ENCODE peak calls at places on chromosomes 7 and 10, in eight cellular contexts. One of them, this sample, is unnamed.

GRCh38 chr10:93816123-93816747 is 58.5 kb downstream of the LGI1 start:
- DNase-seq in psoas muscle: peak
- DNase-seq in GM12865: peak
- DNase-seq in cardiac muscle cell: peak
- DNase-seq in HepG2: peak
- DNase-seq in progenitor cell of endocrine pancreas: peak
- DNase-seq in HFF-Myc: no peak
- DNase-seq in mammary epithelial cell: peak
- DNase-seq in this sample: peak

GRCh38 chr7:71193099-71193810 is 61.3 kb downstream of the GALNT17 start:
- DNase-seq in cardiac muscle cell: no peak
- DNase-seq in progenitor cell of endocrine pancreas: no peak
- DNase-seq in mammary epithelial cell: no peak
- DNase-seq in psoas muscle: no peak
- DNase-seq in GM12865: no peak
- DNase-seq in HepG2: no peak
- DNase-seq in HFF-Myc: no peak
- DNase-seq in this sample: no peak

GRCh38 chr7:129538790-129539189 is 36.5 kb downstream of the SMKR1 start:
- DNase-seq in HepG2: no peak
- DNase-seq in GM12865: no peak
- DNase-seq in progenitor cell of endocrine pancreas: no peak
- DNase-seq in HFF-Myc: no peak
- DNase-seq in cardiac muscle cell: no peak
- DNase-seq in psoas muscle: no peak
- DNase-seq in mammary epithelial cell: no peak
- DNase-seq in this sample: no peak

GRCh38 chr10:77619964-77620703 is 17.5 kb downstream of the KCNMA1 start:
- DNase-seq in GM12865: no peak
- DNase-seq in progenitor cell of endocrine pancreas: no peak
- DNase-seq in mammary epithelial cell: no peak
- DNase-seq in HepG2: no peak
- DNase-seq in cardiac muscle cell: no peak
- DNase-seq in HFF-Myc: no peak
- DNase-seq in psoas muscle: no peak
- DNase-seq in this sample: no peak

GRCh38 chr10:20105931-20106330 is 289.7 kb downstream of the PLXDC2 start:
- DNase-seq in progenitor cell of endocrine pancreas: no peak
- DNase-seq in GM12865: no peak
- DNase-seq in HFF-Myc: no peak
- DNase-seq in mammary epithelial cell: no peak
- DNase-seq in cardiac muscle cell: peak
- DNase-seq in psoas muscle: no peak
- DNase-seq in HepG2: no peak
- DNase-seq in this sample: no peak

GRCh38 chr7:123867220-123867619 is 22.3 kb downstream of the HYAL4 start:
- DNase-seq in HFF-Myc: no peak
- DNase-seq in GM12865: no peak
- DNase-seq in cardiac muscle cell: peak
- DNase-seq in mammary epithelial cell: no peak
- DNase-seq in psoas muscle: no peak
- DNase-seq in progenitor cell of endocrine pancreas: no peak
- DNase-seq in HepG2: no peak
- DNase-seq in this sample: no peak

GRCh38 chr10:84138478-84139125 is 707 bp upstream of the GHITM start:
- DNase-seq in cardiac muscle cell: no peak
- DNase-seq in psoas muscle: no peak
- DNase-seq in HFF-Myc: no peak
- DNase-seq in mammary epithelial cell: no peak
- DNase-seq in progenitor cell of endocrine pancreas: no peak
- DNase-seq in HepG2: no peak
- DNase-seq in GM12865: no peak
- DNase-seq in this sample: peak

GRCh38 chr10:61325183-61325582 is 128.0 kb downstream of the TMEM26 start:
- DNase-seq in HFF-Myc: no peak
- DNase-seq in mammary epithelial cell: no peak
- DNase-seq in HepG2: no peak
- DNase-seq in psoas muscle: no peak
- DNase-seq in GM12865: no peak
- DNase-seq in progenitor cell of endocrine pancreas: no peak
- DNase-seq in cardiac muscle cell: peak
- DNase-seq in this sample: no peak

GRCh38 chr10:68647928-68648327 is 73.1 kb upstream of the CCAR1 start:
- DNase-seq in HFF-Myc: peak
- DNase-seq in mammary epithelial cell: peak
- DNase-seq in cardiac muscle cell: peak
- DNase-seq in progenitor cell of endocrine pancreas: no peak
- DNase-seq in GM12865: no peak
- DNase-seq in HepG2: peak
- DNase-seq in psoas muscle: no peak
- DNase-seq in this sample: no peak

GRCh38 chr10:14302035-14302434 is 28.7 kb downstream of the FRMD4A start:
- DNase-seq in GM12865: no peak
- DNase-seq in progenitor cell of endocrine pancreas: no peak
- DNase-seq in HFF-Myc: no peak
- DNase-seq in cardiac muscle cell: peak
- DNase-seq in HepG2: no peak
- DNase-seq in psoas muscle: no peak
- DNase-seq in mammary epithelial cell: peak
- DNase-seq in this sample: no peak

GRCh38 chr7:5282464-5283316 is at the start of gene SLC29A4:
- DNase-seq in HepG2: no peak
- DNase-seq in cardiac muscle cell: peak
- DNase-seq in psoas muscle: peak
- DNase-seq in mammary epithelial cell: no peak
- DNase-seq in GM12865: peak
- DNase-seq in HFF-Myc: no peak
- DNase-seq in progenitor cell of endocrine pancreas: no peak
- DNase-seq in this sample: peak

GRCh38 chr10:77131214-77131613 is 506.4 kb downstream of the KCNMA1 start:
- DNase-seq in GM12865: no peak
- DNase-seq in HepG2: no peak
- DNase-seq in psoas muscle: no peak
- DNase-seq in progenitor cell of endocrine pancreas: no peak
- DNase-seq in HFF-Myc: no peak
- DNase-seq in mammary epithelial cell: peak
- DNase-seq in cardiac muscle cell: no peak
- DNase-seq in this sample: no peak

GRCh38 chr7:117012284-117013174 is 59.2 kb downstream of the ST7 start:
- DNase-seq in psoas muscle: no peak
- DNase-seq in mammary epithelial cell: peak
- DNase-seq in HFF-Myc: no peak
- DNase-seq in progenitor cell of endocrine pancreas: no peak
- DNase-seq in cardiac muscle cell: peak
- DNase-seq in HepG2: peak
- DNase-seq in GM12865: peak
- DNase-seq in this sample: no peak

GRCh38 chr7:27210441-27211083 is 10.7 kb upstream of the HOXA13 start:
- DNase-seq in HFF-Myc: no peak
- DNase-seq in cardiac muscle cell: peak
- DNase-seq in mammary epithelial cell: peak
- DNase-seq in psoas muscle: no peak
- DNase-seq in progenitor cell of endocrine pancreas: no peak
- DNase-seq in HepG2: no peak
- DNase-seq in GM12865: peak
- DNase-seq in this sample: peak

GRCh38 chr10:102808380-102808779 is 28.8 kb downstream of the CYP17A1 start:
- DNase-seq in HepG2: no peak
- DNase-seq in cardiac muscle cell: no peak
- DNase-seq in progenitor cell of endocrine pancreas: no peak
- DNase-seq in GM12865: no peak
- DNase-seq in psoas muscle: no peak
- DNase-seq in HFF-Myc: no peak
- DNase-seq in mammary epithelial cell: no peak
- DNase-seq in this sample: no peak

GRCh38 chr7:142880886-142881505 is 4.5 kb downstream of the TRPV6 start:
- DNase-seq in mammary epithelial cell: no peak
- DNase-seq in cardiac muscle cell: peak
- DNase-seq in HepG2: peak
- DNase-seq in HFF-Myc: no peak
- DNase-seq in GM12865: peak
- DNase-seq in progenitor cell of endocrine pancreas: peak
- DNase-seq in psoas muscle: no peak
- DNase-seq in this sample: peak

GRCh38 chr10:24957624-24958435 is 5.4 kb upstream of the PRTFDC1 start:
- DNase-seq in mammary epithelial cell: peak
- DNase-seq in HepG2: no peak
- DNase-seq in GM12865: no peak
- DNase-seq in progenitor cell of endocrine pancreas: no peak
- DNase-seq in psoas muscle: no peak
- DNase-seq in HFF-Myc: peak
- DNase-seq in cardiac muscle cell: peak
- DNase-seq in this sample: no peak

GRCh38 chr7:92622680-92623079 is 32.5 kb upstream of the FAM133B start:
- DNase-seq in HepG2: no peak
- DNase-seq in cardiac muscle cell: no peak
- DNase-seq in psoas muscle: no peak
- DNase-seq in HFF-Myc: no peak
- DNase-seq in progenitor cell of endocrine pancreas: no peak
- DNase-seq in mammary epithelial cell: no peak
- DNase-seq in GM12865: no peak
- DNase-seq in this sample: no peak

GRCh38 chr10:1454964-1455363 is 282.4 kb downstream of the ADARB2 start:
- DNase-seq in HepG2: no peak
- DNase-seq in HFF-Myc: no peak
- DNase-seq in mammary epithelial cell: no peak
- DNase-seq in cardiac muscle cell: no peak
- DNase-seq in psoas muscle: no peak
- DNase-seq in progenitor cell of endocrine pancreas: no peak
- DNase-seq in GM12865: no peak
- DNase-seq in this sample: no peak

DNA sequence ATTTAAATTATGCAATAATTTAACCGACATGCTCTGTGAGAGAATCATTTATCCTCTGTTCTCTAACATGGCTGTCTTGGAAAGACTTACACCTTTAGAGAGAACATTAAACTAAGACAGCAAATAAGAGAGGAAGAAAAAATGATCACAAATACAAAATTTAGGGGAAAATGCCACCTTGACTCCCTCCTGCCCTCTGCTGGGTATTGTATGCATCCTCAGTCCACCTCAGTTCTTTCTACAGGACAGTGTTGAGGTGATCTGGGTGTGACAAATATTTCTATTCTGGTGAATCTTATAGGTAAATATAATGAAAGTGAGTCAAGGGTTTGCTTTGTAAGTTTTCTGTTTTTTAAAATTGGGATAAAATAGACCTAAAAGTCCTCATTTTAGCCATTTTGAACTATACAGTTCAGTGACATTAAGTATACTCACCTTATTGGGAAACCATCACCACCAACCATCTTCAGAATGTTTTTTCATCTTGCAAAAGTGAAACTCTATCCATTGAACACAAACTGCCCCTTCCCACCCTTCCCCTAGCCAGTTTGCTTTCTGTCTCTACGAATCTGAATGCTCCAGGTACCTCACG is 61.5 kb upstream of the ELMO1 start:
- DNase-seq in HepG2: peak
- DNase-seq in cardiac muscle cell: peak
- DNase-seq in mammary epithelial cell: no peak
- DNase-seq in progenitor cell of endocrine pancreas: no peak
- DNase-seq in psoas muscle: no peak
- DNase-seq in GM12865: peak
- DNase-seq in HFF-Myc: no peak
- DNase-seq in this sample: peak
- TF ChIP-seq CTCF in HepG2: peak
- TF ChIP-seq CTCF in cardiac muscle cell: peak
- TF ChIP-seq CTCF in mammary epithelial cell: peak
- TF ChIP-seq CTCF in progenitor cell of endocrine pancreas: peak
- TF ChIP-seq CTCF in psoas muscle: peak
- TF ChIP-seq CTCF in GM12865: peak
- TF ChIP-seq CTCF in HFF-Myc: no peak
- TF ChIP-seq CTCF in this sample: peak

GRCh38 chr10:124521429-124521871 is 59.8 kb downstream of the LHPP start:
- DNase-seq in GM12865: no peak
- DNase-seq in progenitor cell of endocrine pancreas: no peak
- DNase-seq in HepG2: no peak
- DNase-seq in mammary epithelial cell: no peak
- DNase-seq in psoas muscle: peak
- DNase-seq in cardiac muscle cell: no peak
- DNase-seq in HFF-Myc: no peak
- DNase-seq in this sample: no peak

GRCh38 chr10:124523886-124524285 is 62.3 kb downstream of the LHPP start:
- DNase-seq in GM12865: no peak
- DNase-seq in psoas muscle: no peak
- DNase-seq in progenitor cell of endocrine pancreas: no peak
- DNase-seq in HFF-Myc: no peak
- DNase-seq in mammary epithelial cell: no peak
- DNase-seq in cardiac muscle cell: peak
- DNase-seq in HepG2: no peak
- DNase-seq in this sample: no peak

GRCh38 chr10:124522131-124522902 is 60.7 kb downstream of the LHPP start:
- DNase-seq in mammary epithelial cell: no peak
- DNase-seq in cardiac muscle cell: no peak
- DNase-seq in HepG2: no peak
- DNase-seq in progenitor cell of endocrine pancreas: no peak
- DNase-seq in HFF-Myc: no peak
- DNase-seq in psoas muscle: no peak
- DNase-seq in GM12865: no peak
- DNase-seq in this sample: no peak

GRCh38 chr10:124523301-124523871 is 61.8 kb downstream of the LHPP start:
- DNase-seq in HepG2: no peak
- DNase-seq in progenitor cell of endocrine pancreas: no peak
- DNase-seq in mammary epithelial cell: no peak
- DNase-seq in psoas muscle: no peak
- DNase-seq in GM12865: no peak
- DNase-seq in HFF-Myc: no peak
- DNase-seq in cardiac muscle cell: peak
- DNase-seq in this sample: no peak

GRCh38 chr10:124522903-124523260 is 61.3 kb downstream of the LHPP start:
- DNase-seq in HFF-Myc: no peak
- DNase-seq in progenitor cell of endocrine pancreas: no peak
- DNase-seq in cardiac muscle cell: no peak
- DNase-seq in HepG2: peak
- DNase-seq in GM12865: no peak
- DNase-seq in psoas muscle: no peak
- DNase-seq in mammary epithelial cell: no peak
- DNase-seq in this sample: no peak
- TF ChIP-seq CTCF in HFF-Myc: no peak
- TF ChIP-seq CTCF in progenitor cell of endocrine pancreas: no peak
- TF ChIP-seq CTCF in cardiac muscle cell: no peak
- TF ChIP-seq CTCF in HepG2: no peak
- TF ChIP-seq CTCF in GM12865: no peak
- TF ChIP-seq CTCF in psoas muscle: no peak
- TF ChIP-seq CTCF in mammary epithelial cell: no peak
- TF ChIP-seq CTCF in this sample: no peak

GRCh38 chr10:26269754-26270153 is 53.2 kb downstream of the GAD2 start:
- DNase-seq in psoas muscle: no peak
- DNase-seq in HepG2: peak
- DNase-seq in GM12865: peak
- DNase-seq in cardiac muscle cell: peak
- DNase-seq in mammary epithelial cell: no peak
- DNase-seq in HFF-Myc: no peak
- DNase-seq in progenitor cell of endocrine pancreas: no peak
- DNase-seq in this sample: peak
- TF ChIP-seq CTCF in psoas muscle: no peak
- TF ChIP-seq CTCF in HepG2: peak
- TF ChIP-seq CTCF in GM12865: peak
- TF ChIP-seq CTCF in cardiac muscle cell: peak
- TF ChIP-seq CTCF in mammary epithelial cell: no peak
- TF ChIP-seq CTCF in HFF-Myc: no peak
- TF ChIP-seq CTCF in progenitor cell of endocrine pancreas: peak
- TF ChIP-seq CTCF in this sample: peak

GRCh38 chr7:18906901-18907300 is 210.5 kb downstream of the TWIST1 start:
- DNase-seq in cardiac muscle cell: no peak
- DNase-seq in progenitor cell of endocrine pancreas: no peak
- DNase-seq in HFF-Myc: no peak
- DNase-seq in mammary epithelial cell: no peak
- DNase-seq in HepG2: no peak
- DNase-seq in GM12865: no peak
- DNase-seq in psoas muscle: no peak
- DNase-seq in this sample: no peak
- TF ChIP-seq CTCF in cardiac muscle cell: peak
- TF ChIP-seq CTCF in progenitor cell of endocrine pancreas: peak
- TF ChIP-seq CTCF in HFF-Myc: peak
- TF ChIP-seq CTCF in mammary epithelial cell: peak
- TF ChIP-seq CTCF in HepG2: no peak
- TF ChIP-seq CTCF in GM12865: no peak
- TF ChIP-seq CTCF in psoas muscle: no peak
- TF ChIP-seq CTCF in this sample: no peak